ENCODE peak calls at places on chromosomes 1 and 21, in five cellular contexts. One of them, this sample, is unnamed.
A peak's percentile ranks its signal among the peaks of the same experiment; 100 is the strongest.

GRCh38 chr1:7784492-7785071 is 491 bp downstream of the PER3 start:
- DNase-seq in neuronal stem cell: no peak
- DNase-seq in H1: no peak
- DNase-seq in H9: peak; percentile 40
- DNase-seq in IMR-90: no peak
- DNase-seq in this sample: peak; percentile 6

GRCh38 chr1:106926748-106927582 is 129.5 kb upstream of the PRMT6 start:
- DNase-seq in neuronal stem cell: no peak
- DNase-seq in H1: no peak
- DNase-seq in H9: no peak
- DNase-seq in IMR-90: peak; percentile 23
- DNase-seq in this sample: no peak

GRCh38 chr21:42414928-42415769 is 11.4 kb downstream of the UBASH3A start:
- DNase-seq in neuronal stem cell: no peak
- DNase-seq in H1: no peak
- DNase-seq in H9: no peak
- DNase-seq in IMR-90: peak; percentile 78
- DNase-seq in this sample: peak; percentile 66

GRCh38 chr21:16587141-16587570 is 857.4 kb downstream of the USP25 start:
- DNase-seq in neuronal stem cell: no peak
- DNase-seq in H1: no peak
- DNase-seq in H9: peak; percentile 41
- DNase-seq in IMR-90: peak; percentile 65
- DNase-seq in this sample: no peak

GRCh38 chr1:83747853-83748482 is 251.0 kb downstream of the TTLL7 start:
- DNase-seq in neuronal stem cell: peak; percentile 59
- DNase-seq in H1: no peak
- DNase-seq in H9: no peak
- DNase-seq in IMR-90: no peak
- DNase-seq in this sample: no peak

GRCh38 chr1:204936765-204937164 is 66.1 kb downstream of the NFASC start:
- DNase-seq in neuronal stem cell: no peak
- DNase-seq in H1: no peak
- DNase-seq in H9: no peak
- DNase-seq in IMR-90: no peak
- DNase-seq in this sample: no peak

GRCh38 chr1:20368866-20369545 is 78.3 kb downstream of the VWA5B1 start:
- DNase-seq in neuronal stem cell: no peak
- DNase-seq in H1: no peak
- DNase-seq in H9: no peak
- DNase-seq in IMR-90: no peak
- DNase-seq in this sample: no peak

GRCh38 chr1:242847390-242847993 is 323.0 kb upstream of the PLD5 start:
- DNase-seq in neuronal stem cell: peak; percentile 41
- DNase-seq in H1: no peak
- DNase-seq in H9: no peak
- DNase-seq in IMR-90: no peak
- DNase-seq in this sample: peak; percentile 1

GRCh38 chr1:244196890-244197289 is 145.8 kb downstream of the ZBTB18 start:
- DNase-seq in neuronal stem cell: no peak
- DNase-seq in H1: no peak
- DNase-seq in H9: no peak
- DNase-seq in IMR-90: no peak
- DNase-seq in this sample: no peak

GRCh38 chr1:48817505-48818114 is 40.9 kb upstream of the BEND5 start:
- DNase-seq in neuronal stem cell: peak; percentile 39
- DNase-seq in H1: peak; percentile 31
- DNase-seq in H9: peak; percentile 80
- DNase-seq in IMR-90: peak; percentile 31
- DNase-seq in this sample: peak; percentile 5

GRCh38 chr1:45979074-45979777 is 153.2 kb downstream of the PIK3R3 start:
- DNase-seq in neuronal stem cell: no peak
- DNase-seq in H1: no peak
- DNase-seq in H9: no peak
- DNase-seq in IMR-90: peak; percentile 77
- DNase-seq in this sample: peak; percentile 66

GRCh38 chr1:98205291-98206017 is 284.6 kb upstream of the DPYD start:
- DNase-seq in neuronal stem cell: no peak
- DNase-seq in H1: peak; percentile 27
- DNase-seq in H9: no peak
- DNase-seq in IMR-90: no peak
- DNase-seq in this sample: peak; percentile 29

GRCh38 chr1:20538227-20538626 is 14.1 kb upstream of the FAM43B start:
- DNase-seq in neuronal stem cell: no peak
- DNase-seq in H1: no peak
- DNase-seq in H9: no peak
- DNase-seq in IMR-90: no peak
- DNase-seq in this sample: no peak

GRCh38 chr1:201648066-201648910 is 109.4 kb downstream of the NAV1 start:
- DNase-seq in neuronal stem cell: peak; percentile 39
- DNase-seq in H1: no peak
- DNase-seq in H9: peak; percentile 65
- DNase-seq in IMR-90: peak; percentile 75
- DNase-seq in this sample: peak; percentile 86

GRCh38 chr1:13812456-13813397 is 112.7 kb downstream of the PRDM2 start:
- DNase-seq in neuronal stem cell: no peak
- DNase-seq in H1: no peak
- DNase-seq in H9: no peak
- DNase-seq in IMR-90: no peak
- DNase-seq in this sample: no peak

GRCh38 chr1:225670356-225670755 is 17.4 kb upstream of the ENAH start:
- DNase-seq in neuronal stem cell: no peak
- DNase-seq in H1: no peak
- DNase-seq in H9: no peak
- DNase-seq in IMR-90: no peak
- DNase-seq in this sample: no peak

GRCh38 chr1:76591963-76592362 is 275.3 kb upstream of the ST6GALNAC5 start:
- DNase-seq in neuronal stem cell: no peak
- DNase-seq in H1: no peak
- DNase-seq in H9: no peak
- DNase-seq in IMR-90: no peak
- DNase-seq in this sample: no peak

GRCh38 chr1:96722161-96722908 is 751 bp downstream of the PTBP2 start:
- DNase-seq in neuronal stem cell: peak; percentile 48
- DNase-seq in H1: no peak
- DNase-seq in H9: peak; percentile 58
- DNase-seq in IMR-90: peak; percentile 54
- DNase-seq in this sample: peak; percentile 67

GRCh38 chr1:64215576-64215975 is 12.2 kb downstream of the UBE2U start:
- DNase-seq in neuronal stem cell: no peak
- DNase-seq in H1: no peak
- DNase-seq in H9: no peak
- DNase-seq in IMR-90: no peak
- DNase-seq in this sample: no peak

GRCh38 chr1:203686091-203686632 is 59.5 kb downstream of the ATP2B4 start:
- DNase-seq in neuronal stem cell: no peak
- DNase-seq in H1: no peak
- DNase-seq in H9: no peak
- DNase-seq in IMR-90: peak; percentile 58
- DNase-seq in this sample: peak; percentile 64

GRCh38 chr21:44964381-44964780 is 24.6 kb downstream of the SLX9 start:
- DNase-seq in neuronal stem cell: no peak
- DNase-seq in H1: no peak
- DNase-seq in H9: no peak
- DNase-seq in IMR-90: no peak
- DNase-seq in this sample: no peak

GRCh38 chr21:36569511-36569910 is 89.6 kb upstream of the CLDN14 start:
- DNase-seq in neuronal stem cell: no peak
- DNase-seq in H1: no peak
- DNase-seq in H9: no peak
- DNase-seq in IMR-90: no peak
- DNase-seq in this sample: no peak

GRCh38 chr1:181777812-181778211 is 283.7 kb downstream of the ZNF648 start:
- DNase-seq in neuronal stem cell: no peak
- DNase-seq in H1: no peak
- DNase-seq in H9: no peak
- DNase-seq in IMR-90: no peak
- DNase-seq in this sample: no peak

GRCh38 chr1:11946647-11947046 is 12.1 kb downstream of the PLOD1 start:
- DNase-seq in neuronal stem cell: no peak
- DNase-seq in H1: no peak
- DNase-seq in H9: no peak
- DNase-seq in IMR-90: no peak
- DNase-seq in this sample: no peak

GRCh38 chr1:208409171-208409570 is 165.0 kb upstream of the PLXNA2 start:
- DNase-seq in neuronal stem cell: no peak
- DNase-seq in H1: no peak
- DNase-seq in H9: no peak
- DNase-seq in IMR-90: no peak
- DNase-seq in this sample: no peak

GRCh38 chr1:52672946-52673345 is 25.2 kb downstream of the COA7 start:
- DNase-seq in neuronal stem cell: no peak
- DNase-seq in H1: no peak
- DNase-seq in H9: no peak
- DNase-seq in IMR-90: no peak
- DNase-seq in this sample: no peak

GRCh38 chr21:20010691-20011200 is 987.5 kb upstream of the NCAM2 start:
- DNase-seq in neuronal stem cell: no peak
- DNase-seq in H1: no peak
- DNase-seq in H9: no peak
- DNase-seq in IMR-90: no peak
- DNase-seq in this sample: no peak

GRCh38 chr21:42663860-42664535 is 10.6 kb downstream of the PDE9A start:
- DNase-seq in neuronal stem cell: no peak
- DNase-seq in H1: no peak
- DNase-seq in H9: no peak
- DNase-seq in IMR-90: no peak
- DNase-seq in this sample: no peak

GRCh38 chr1:209403921-209404320 is 179.6 kb upstream of the CAMK1G start:
- DNase-seq in neuronal stem cell: no peak
- DNase-seq in H1: no peak
- DNase-seq in H9: no peak
- DNase-seq in IMR-90: no peak
- DNase-seq in this sample: no peak

GRCh38 chr1:7113822-7114221 is 328.6 kb downstream of the CAMTA1 start:
- DNase-seq in neuronal stem cell: no peak
- DNase-seq in H1: no peak
- DNase-seq in H9: no peak
- DNase-seq in IMR-90: no peak
- DNase-seq in this sample: no peak

GRCh38 chr1:181453541-181454201 is 29.6 kb upstream of the CACNA1E start:
- DNase-seq in neuronal stem cell: no peak
- DNase-seq in H1: no peak
- DNase-seq in H9: no peak
- DNase-seq in IMR-90: no peak
- DNase-seq in this sample: no peak

GRCh38 chr1:182569939-182570610 is 19.0 kb downstream of the RNASEL start:
- DNase-seq in neuronal stem cell: no peak
- DNase-seq in H1: no peak
- DNase-seq in H9: no peak
- DNase-seq in IMR-90: no peak
- DNase-seq in this sample: no peak

DNA sequence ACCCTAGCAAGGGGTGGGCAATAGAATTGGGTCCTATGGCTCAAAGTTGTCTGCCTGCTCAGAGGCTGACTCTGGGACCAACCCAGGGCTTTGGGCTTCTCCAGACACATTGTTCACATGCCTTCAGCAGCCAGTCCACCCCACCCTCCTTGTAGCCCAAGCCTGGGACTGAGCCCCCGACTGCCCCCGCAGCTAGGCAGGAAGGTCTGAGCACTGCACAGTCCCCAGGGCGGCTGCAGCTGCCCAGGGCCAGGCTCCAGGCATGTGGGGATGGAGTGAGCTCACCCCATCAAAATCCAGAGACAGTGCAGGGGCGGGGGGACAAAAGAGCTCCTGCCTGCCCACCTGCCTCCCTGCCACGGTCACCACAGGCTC is 35.6 kb downstream of the HSPG2 start:
- DNase-seq in neuronal stem cell: no peak
- DNase-seq in H1: no peak
- DNase-seq in H9: no peak
- DNase-seq in IMR-90: peak; percentile 27
- DNase-seq in this sample: no peak
- H2BK120ac ChIP-seq in neuronal stem cell: no peak overlapping the region
- H2BK120ac ChIP-seq in H1: no peak overlapping the region
- H2BK120ac ChIP-seq in H9: no peak overlapping the region
- H2BK120ac ChIP-seq in IMR-90: no peak overlapping the region
- H2BK120ac ChIP-seq in this sample: peak overlapping the region; percentile 29

DNA sequence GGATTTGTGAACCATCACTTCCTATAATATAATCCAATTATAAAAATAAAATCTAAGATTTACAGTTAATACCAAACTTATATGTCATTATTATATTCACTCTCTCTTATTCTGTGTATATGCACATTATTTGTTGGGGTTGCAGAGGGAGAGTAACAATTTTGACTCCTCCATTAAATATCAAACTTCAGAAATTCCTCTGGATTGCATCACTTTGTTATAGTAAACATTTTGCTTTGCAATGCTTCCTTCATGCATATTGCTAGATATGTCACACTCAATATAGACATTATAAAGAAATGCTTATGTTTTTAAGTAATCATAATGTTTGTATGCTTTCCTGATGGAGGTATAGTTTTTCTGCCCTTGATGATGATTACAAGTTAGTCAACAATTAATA is 999.0 kb upstream of the ADGRL2 start:
- DNase-seq in neuronal stem cell: no peak
- DNase-seq in H1: no peak
- DNase-seq in H9: no peak
- DNase-seq in IMR-90: no peak
- DNase-seq in this sample: no peak
- H3K23ac ChIP-seq in neuronal stem cell: no peak overlapping the region
- H3K23ac ChIP-seq in H1: no peak overlapping the region
- H3K23ac ChIP-seq in H9: no peak overlapping the region
- H3K23ac ChIP-seq in IMR-90: no peak overlapping the region
- H3K23ac ChIP-seq in this sample: no peak overlapping the region

DNA sequence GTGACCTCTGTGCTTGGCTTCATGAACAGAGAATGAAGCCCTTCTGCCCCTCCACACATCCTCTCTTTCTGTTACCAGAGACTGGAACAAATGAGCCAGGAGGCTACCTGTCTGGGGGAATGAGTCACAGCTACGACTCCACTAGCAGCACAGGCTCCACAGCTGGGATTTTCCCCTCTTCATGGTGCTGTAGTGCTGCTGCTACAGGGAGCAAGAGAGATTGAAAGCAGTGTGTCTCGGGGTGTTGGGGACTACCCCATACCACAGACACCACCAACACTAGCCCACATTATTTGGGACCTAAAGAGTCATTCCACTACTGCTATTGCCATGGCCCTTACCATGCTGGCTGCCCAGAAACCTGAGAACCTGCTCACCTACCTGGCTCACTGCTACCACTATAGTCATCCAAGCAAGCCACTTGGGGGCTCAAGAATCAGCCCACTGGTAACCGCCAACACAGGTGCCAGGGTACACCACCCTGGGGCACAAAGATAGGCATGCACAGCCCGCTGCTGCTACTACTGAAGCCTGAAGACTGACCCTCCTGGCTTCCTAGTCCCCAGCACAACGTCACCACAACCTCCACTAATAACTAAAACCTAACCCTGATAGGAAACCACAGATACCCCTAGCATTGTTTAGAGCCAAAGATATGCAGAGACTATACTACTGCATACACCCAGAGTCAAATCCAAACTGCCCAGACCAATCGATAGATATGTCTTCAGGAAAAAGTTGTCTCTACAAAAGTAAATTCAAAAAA is 17.7 kb downstream of the CD1E start:
- DNase-seq in neuronal stem cell: no peak
- DNase-seq in H1: no peak
- DNase-seq in H9: no peak
- DNase-seq in IMR-90: no peak
- DNase-seq in this sample: no peak
- H2AFZ ChIP-seq in neuronal stem cell: no peak overlapping the region
- H2AFZ ChIP-seq in H1: peak overlapping the region; percentile 64
- H2AFZ ChIP-seq in H9: no peak overlapping the region
- H2AFZ ChIP-seq in IMR-90: no peak overlapping the region
- H2AFZ ChIP-seq in this sample: no peak overlapping the region

GRCh38 chr1:214676747-214677146 is 73.8 kb downstream of the CENPF start:
- DNase-seq in neuronal stem cell: no peak
- DNase-seq in H1: no peak
- DNase-seq in H9: no peak
- DNase-seq in IMR-90: no peak
- DNase-seq in this sample: no peak
- H2BK120ac ChIP-seq in neuronal stem cell: no peak overlapping the region
- H2BK120ac ChIP-seq in H1: no peak overlapping the region
- H2BK120ac ChIP-seq in H9: no peak overlapping the region
- H2BK120ac ChIP-seq in IMR-90: no peak overlapping the region
- H2BK120ac ChIP-seq in this sample: no peak overlapping the region